ENCODE peak calls at places on chromosomes 7 and 10, in seven cellular contexts. W is NCI-H446; T is stimulated activated CD8-positive, alpha-beta memory T cell treated with anti-CD3 and anti-CD28 coated beads, Interleukin-2, amount 100 ng/mL, for 1 hour; L is CD8-positive, alpha-beta memory T cell; Z is T-helper 1 cell; O is endodermal cell; Q is amygdala. M is an unnamed sample.

GRCh38 chr7:3260425-3260762 is 40.7 kb upstream of the SDK1 start:
- DNase-seq in W (no peak), O (no peak), Q (no peak), L (no peak), T (no peak), Z (no peak), M (no peak)

GRCh38 chr10:117454502-117454901 is 79.3 kb upstream of the PDZD8 start:
- DNase-seq in O (no peak), Z (no peak), T (no peak), W (no peak), Q (no peak), L (no peak), M (no peak)

GRCh38 chr7:112790651-112790973 is 419 bp upstream of the TMEM168 start:
- DNase-seq in Q (no peak), T (no peak), Z (no peak), W (no peak), L (no peak), O (no peak), M (no peak)

GRCh38 chr7:119596651-119597050 is 676.3 kb upstream of the KCND2 start:
- DNase-seq in Q (no peak), W (no peak), L (no peak), Z (no peak), T (no peak), O (no peak), M (no peak)

GRCh38 chr7:100483728-100484635 is at the start of gene NYAP1:
- DNase-seq in Q (peak; percentile 40), Z (peak; percentile 26), T (peak; percentile 28), O (peak; percentile 91), L (peak; percentile 51), W (peak; percentile 41), M (peak; percentile 56)

GRCh38 chr7:75943864-75944263 is 28.9 kb downstream of the POR start:
- DNase-seq in Z (no peak), W (no peak), O (no peak), T (no peak), L (no peak), Q (no peak), M (no peak)

GRCh38 chr7:91168766-91169518 is 95.3 kb upstream of the FZD1 start:
- DNase-seq in Z (no peak), O (no peak), T (no peak), L (no peak), W (no peak), Q (no peak), M (no peak)

GRCh38 chr10:3126741-3127342 is 45.7 kb downstream of the PITRM1 start:
- DNase-seq in T (no peak), Q (no peak), W (no peak), L (no peak), O (no peak), Z (no peak), M (no peak)

GRCh38 chr7:43211693-43212092 is 99.2 kb downstream of the HECW1 start:
- DNase-seq in W (no peak), Q (no peak), T (no peak), Z (no peak), O (no peak), L (no peak), M (no peak)

GRCh38 chr7:87056346-87056745 is 3.1 kb downstream of the ELAPOR2 start:
- DNase-seq in L (no peak), T (no peak), O (no peak), Q (no peak), Z (no peak), W (no peak), M (no peak)

GRCh38 chr10:21173433-21173963 is 276.4 kb upstream of the NEBL start:
- DNase-seq in T (no peak), L (no peak), Z (no peak), W (no peak), Q (no peak), O (peak; percentile 72), M (no peak)

M was measured in T-helper 9 cell.